ENCODE peak calls at places on chromosome 10, in four cellular contexts. U is stimulated activated naive CD4-positive, alpha-beta T cell treated with Interleukin-2 at 50 U/mL for 16 hours; C is activated CD8-positive, alpha-beta memory T cell treated with anti-CD3 and anti-CD28 coated beads, Interleukin-2, amount 50 U/mL, for 48 hours; L is epithelial cell of proximal tubule. I is an unnamed sample.

GRCh38 chr10:118447478-118447877 is 105.4 kb upstream of the FAM204A start:
- DNase-seq in U (no peak), C (no peak), L (no peak), I (no peak)

GRCh38 chr10:11742009-11742778 is at the start of gene ECHDC3:
- DNase-seq in U (peak; percentile 22), C (peak; percentile 76), L (no peak), I (peak; percentile 56)

GRCh38 chr10:95295031-95295755 is 4.4 kb upstream of the PDLIM1 start:
- DNase-seq in U (no peak), C (peak; percentile 72), L (no peak), I (peak; percentile 85)

GRCh38 chr10:109932391-109932790 is 9.1 kb upstream of the XPNPEP1 start:
- DNase-seq in U (no peak), C (no peak), L (no peak), I (no peak)

GRCh38 chr10:17814981-17815380 is 5.8 kb downstream of the MRC1 start:
- DNase-seq in U (no peak), C (no peak), L (no peak), I (no peak)

GRCh38 chr10:68604441-68604840 is 44.3 kb downstream of the TET1 start:
- DNase-seq in U (no peak), C (no peak), L (no peak), I (no peak)

GRCh38 chr10:102004376-102004775 is 51.6 kb downstream of the ARMH3 start:
- DNase-seq in U (no peak), C (no peak), L (no peak), I (no peak)

GRCh38 chr10:132848306-132848705 is 62.4 kb upstream of the NKX6-2 start:
- DNase-seq in U (no peak), C (peak; percentile 39), L (no peak), I (no peak)

GRCh38 chr10:873020-873419 is 58.5 kb downstream of the LARP4B start:
- DNase-seq in U (no peak), C (no peak), L (no peak), I (no peak)

GRCh38 chr10:133325761-133326463 is 10.8 kb downstream of the CALY start:
- DNase-seq in U (no peak), C (no peak), L (no peak), I (no peak)

GRCh38 chr10:132354356-132355094 is 22.5 kb downstream of the LRRC27 start:
- DNase-seq in U (no peak), C (no peak), L (no peak), I (no peak)

GRCh38 chr10:59907918-59908807 is 1.8 kb upstream of the CCDC6 start:
- DNase-seq in U (peak; percentile 34), C (peak; percentile 61), L (peak; percentile 72), I (peak; percentile 68)

GRCh38 chr10:35638116-35638515 is 4.0 kb downstream of the FZD8 start:
- DNase-seq in U (no peak), C (no peak), L (no peak), I (no peak)

GRCh38 chr10:124447741-124448466 is 1.9 kb downstream of the NKX1-2 start:
- DNase-seq in U (no peak), C (no peak), L (no peak), I (no peak)

GRCh38 chr10:30637881-30638467 is 8.4 kb upstream of the LYZL2 start:
- DNase-seq in U (no peak), C (no peak), L (peak; percentile 66), I (no peak)

GRCh38 chr10:84158549-84158948 is 15.1 kb upstream of the GPR15LG start:
- DNase-seq in U (no peak), C (no peak), L (no peak), I (no peak)

GRCh38 chr10:191703-192518 is 56.7 kb downstream of the ZMYND11 start:
- DNase-seq in U (no peak), C (no peak), L (no peak), I (no peak)

GRCh38 chr10:84269773-84270172 is 24.9 kb downstream of the RGR start:
- DNase-seq in U (no peak), C (no peak), L (peak; percentile 35), I (no peak)

GRCh38 chr10:62171791-62172190 is 96.9 kb downstream of the RTKN2 start:
- DNase-seq in U (no peak), C (no peak), L (no peak), I (no peak)

GRCh38 chr10:1331560-1331959 is 275.4 kb downstream of the WDR37 start:
- DNase-seq in U (no peak), C (no peak), L (no peak), I (no peak)

GRCh38 chr10:74977913-74978847 is 133.3 kb upstream of the SAMD8 start:
- DNase-seq in U (peak; percentile 10), C (no peak), L (no peak), I (peak; percentile 64)

GRCh38 chr10:118625504-118625903 is 30.1 kb upstream of the PRLHR start:
- DNase-seq in U (no peak), C (no peak), L (no peak), I (no peak)

GRCh38 chr10:60448246-60448645 is 58.6 kb upstream of the ANK3 start:
- DNase-seq in U (no peak), C (no peak), L (no peak), I (no peak)

GRCh38 chr10:131773321-131773988 is 127.4 kb upstream of the PPP2R2D start:
- DNase-seq in U (no peak), C (no peak), L (no peak), I (no peak)

GRCh38 chr10:14584643-14585042 is 190.1 kb downstream of the FAM107B start:
- DNase-seq in U (no peak), C (no peak), L (no peak), I (peak; percentile 75)

GRCh38 chr10:132467464-132468149 is 70.0 kb upstream of the INPP5A start:
- DNase-seq in U (no peak), C (no peak), L (no peak), I (peak; percentile 8)

GRCh38 chr10:24495666-24496065 is 228.0 kb downstream of the ARHGAP21 start:
- DNase-seq in U (no peak), C (no peak), L (no peak), I (no peak)

GRCh38 chr10:129140861-129141260 is 326.2 kb upstream of the MGMT start:
- DNase-seq in U (no peak), C (no peak), L (no peak), I (no peak)

GRCh38 chr10:95457319-95457886 is 103.8 kb downstream of the SORBS1 start:
- DNase-seq in U (no peak), C (no peak), L (peak; percentile 92), I (no peak)

GRCh38 chr10:23368816-23369640 is 24.4 kb upstream of the C10orf67 start:
- DNase-seq in U (no peak), C (no peak), L (no peak), I (peak; percentile 32)

GRCh38 chr10:95864906-95865813 is 42.6 kb upstream of the CC2D2B start:
- DNase-seq in U (peak; percentile 9), C (no peak), L (peak; percentile 30), I (peak; percentile 53)

GRCh38 chr10:100835810-100836209 is 77.0 kb upstream of the SLF2 start:
- DNase-seq in U (no peak), C (no peak), L (no peak), I (no peak)